ENCODE peak calls at places on chromosomes 7 and 10, in four cellular contexts. F is neuronal stem cell, V is H1, Y is IMR-90. G is an unnamed sample.

GRCh38 chr7:74256446-74257408 is 2.5 kb upstream of the RFC2 start:
- DNase-seq in F (no peak), V (no peak), Y (peak; percentile 59), G (no peak)

GRCh38 chr7:33905389-33906032 is at the start of gene BMPER:
- DNase-seq in F (peak; percentile 49), V (no peak), Y (peak; percentile 19), G (peak; percentile 82)

GRCh38 chr7:155213385-155213784 is 84.3 kb upstream of the INSIG1 start:
- DNase-seq in F (no peak), V (no peak), Y (peak; percentile 75), G (no peak)

GRCh38 chr7:141294122-141294829 is 220.4 kb downstream of the TMEM178B start:
- DNase-seq in F (no peak), V (no peak), Y (no peak), G (no peak)

GRCh38 chr7:121510858-121511482 is 114.9 kb upstream of the FAM3C start:
- DNase-seq in F (no peak), V (no peak), Y (no peak), G (peak; percentile 67)

GRCh38 chr7:90916319-90916718 is 320.2 kb downstream of the CDK14 start:
- DNase-seq in F (no peak), V (no peak), Y (no peak), G (no peak)

GRCh38 chr7:95577137-95577536 is 19.2 kb downstream of the PDK4 start:
- DNase-seq in F (no peak), V (no peak), Y (no peak), G (peak; percentile 59)

GRCh38 chr7:54985405-54986360 is 33.1 kb upstream of the EGFR start:
- DNase-seq in F (no peak), V (no peak), Y (peak; percentile 92), G (no peak)

GRCh38 chr10:132208489-132209050 is 21.8 kb downstream of the DPYSL4 start:
- DNase-seq in F (no peak), V (no peak), Y (no peak), G (no peak)

GRCh38 chr7:24907311-24907886 is 72.6 kb downstream of the OSBPL3 start:
- DNase-seq in F (no peak), V (no peak), Y (peak; percentile 76), G (no peak)

GRCh38 chr7:110857106-110857505 is 233.8 kb upstream of the LRRN3 start:
- DNase-seq in F (no peak), V (no peak), Y (no peak), G (no peak)

GRCh38 chr7:109545686-109546085 is 976.0 kb downstream of the DNAJB9 start:
- DNase-seq in F (no peak), V (no peak), Y (no peak), G (no peak)

GRCh38 chr10:10294801-10295515 is 722.7 kb upstream of the CELF2 start:
- DNase-seq in F (peak; percentile 70), V (no peak), Y (no peak), G (no peak)

GRCh38 chr10:5338010-5338409 is 26.8 kb upstream of the UCN3 start:
- DNase-seq in F (no peak), V (no peak), Y (no peak), G (no peak)

GRCh38 chr10:30728127-30728526 is 98.6 kb upstream of the LYZL2 start:
- DNase-seq in F (no peak), V (no peak), Y (no peak), G (no peak)

GRCh38 chr7:7266257-7266656 is 83.9 kb downstream of the C1GALT1 start:
- DNase-seq in F (no peak), V (no peak), Y (no peak), G (no peak)

GRCh38 chr7:93427107-93427506 is 147.4 kb downstream of the CALCR start:
- DNase-seq in F (no peak), V (no peak), Y (no peak), G (no peak)

GRCh38 chr7:16420649-16421332 is 547 bp downstream of the CRPPA start:
- DNase-seq in F (peak; percentile 75), V (peak; percentile 47), Y (peak; percentile 82), G (peak; percentile 86)

GRCh38 chr7:35969055-35969454 is 168.2 kb downstream of the SEPTIN7 start:
- DNase-seq in F (no peak), V (no peak), Y (no peak), G (no peak)

GRCh38 chr10:14667748-14668147 is 106.9 kb downstream of the FAM107B start:
- DNase-seq in F (no peak), V (no peak), Y (no peak), G (no peak)
- H4K91ac ChIP-seq in F (no peak overlapping the region), V (no peak overlapping the region), Y (no peak overlapping the region), G (no peak overlapping the region)

GRCh38 chr7:105963038-105963667 is at the start of gene CDHR3:
- DNase-seq in F (no peak), V (no peak), Y (no peak), G (peak; percentile 51)

GRCh38 chr7:105958037-105958436 is 5.0 kb upstream of the CDHR3 start:
- DNase-seq in F (no peak), V (no peak), Y (no peak), G (no peak)

GRCh38 chr7:105962353-105962752 is 711 bp upstream of the CDHR3 start:
- DNase-seq in F (no peak), V (no peak), Y (no peak), G (no peak)
- H4K91ac ChIP-seq in F (no peak overlapping the region), V (peak overlapping the region; percentile 22), Y (no peak overlapping the region), G (peak overlapping the region; percentile 67)

GRCh38 chr10:32179836-32180235 is 123.6 kb upstream of the KIF5B start:
- DNase-seq in F (no peak), V (no peak), Y (no peak), G (no peak)
- H4K91ac ChIP-seq in F (no peak overlapping the region), V (no peak overlapping the region), Y (no peak overlapping the region), G (no peak overlapping the region)

GRCh38 chr10:122152544-122152943 is 118.6 kb upstream of the BTBD16 start:
- DNase-seq in F (no peak), V (no peak), Y (peak; percentile 44), G (no peak)

GRCh38 chr10:122149607-122150505 is 121.2 kb upstream of the BTBD16 start:
- DNase-seq in F (no peak), V (no peak), Y (no peak), G (no peak)

GRCh38 chr10:122147731-122148130 is 123.4 kb upstream of the BTBD16 start:
- DNase-seq in F (no peak), V (no peak), Y (no peak), G (no peak)

GRCh38 chr10:122151121-122151694 is 119.9 kb upstream of the BTBD16 start:
- DNase-seq in F (no peak), V (no peak), Y (no peak), G (no peak)

DNA sequence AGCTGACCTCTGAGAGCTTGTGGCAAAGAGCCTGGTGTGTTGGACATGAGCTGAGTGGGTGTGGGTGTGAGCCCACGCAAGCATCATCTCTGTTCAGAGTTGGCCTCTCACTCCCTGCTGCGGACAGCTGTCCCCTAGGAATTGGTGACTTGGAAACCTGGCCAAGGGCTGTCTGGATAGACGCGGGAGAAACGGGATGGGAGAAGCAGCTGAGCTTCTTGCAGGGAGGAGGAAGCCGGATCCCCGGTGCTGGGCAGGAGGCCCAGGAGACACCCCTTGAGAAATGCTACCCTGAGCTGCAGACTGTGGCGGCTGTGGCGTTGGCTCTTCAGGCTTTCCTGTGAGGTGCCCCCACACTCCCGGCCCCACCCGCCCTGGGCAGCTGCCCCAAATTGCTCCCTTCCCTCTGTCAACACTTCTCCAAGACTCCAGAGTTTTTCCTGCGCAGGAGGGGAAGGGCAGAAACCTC is 121.9 kb upstream of the BTBD16 start:
- DNase-seq in F (no peak), V (no peak), Y (peak; percentile 33), G (no peak)
- H4K91ac ChIP-seq in F (no peak overlapping the region), V (peak overlapping the region; percentile 61), Y (no peak overlapping the region), G (no peak overlapping the region)

DNA sequence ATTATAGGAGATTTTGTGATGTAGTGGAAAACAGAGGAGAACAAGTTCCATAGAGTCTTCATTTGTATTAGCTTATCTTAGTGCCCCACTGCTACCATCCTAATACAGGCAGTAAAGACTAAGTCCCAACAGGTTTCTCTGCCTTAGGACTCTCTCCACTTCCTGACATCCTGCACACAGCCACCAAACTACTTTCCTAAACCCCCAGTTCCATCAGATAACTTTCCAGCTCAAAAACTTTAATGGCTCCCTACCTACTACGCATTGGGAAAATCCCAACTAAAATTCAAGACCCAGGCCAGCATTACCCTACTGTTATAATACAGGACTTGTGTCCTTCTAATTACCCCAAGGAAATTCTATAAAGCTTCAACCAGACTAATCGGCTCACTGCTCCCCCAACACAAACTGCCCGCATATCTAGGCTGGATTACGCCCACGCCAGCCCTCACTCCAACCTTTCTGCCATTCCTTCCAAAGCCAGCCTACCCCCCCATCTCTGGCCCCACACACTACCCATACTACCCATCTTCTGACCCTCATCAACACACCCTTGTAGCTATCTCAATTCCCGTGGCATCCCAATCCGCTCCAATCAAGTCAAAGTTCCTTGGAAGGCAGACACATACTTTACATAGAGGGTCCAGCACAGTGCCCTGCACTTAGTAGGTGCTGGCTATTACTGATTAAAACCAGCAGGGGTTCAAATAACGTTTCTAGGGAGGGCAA is 1.4 kb downstream of the IDE start:
- DNase-seq in F (no peak), V (no peak), Y (no peak), G (no peak)
- H4K91ac ChIP-seq in F (no peak overlapping the region), V (no peak overlapping the region), Y (peak overlapping the region; percentile 26), G (no peak overlapping the region)

DNA sequence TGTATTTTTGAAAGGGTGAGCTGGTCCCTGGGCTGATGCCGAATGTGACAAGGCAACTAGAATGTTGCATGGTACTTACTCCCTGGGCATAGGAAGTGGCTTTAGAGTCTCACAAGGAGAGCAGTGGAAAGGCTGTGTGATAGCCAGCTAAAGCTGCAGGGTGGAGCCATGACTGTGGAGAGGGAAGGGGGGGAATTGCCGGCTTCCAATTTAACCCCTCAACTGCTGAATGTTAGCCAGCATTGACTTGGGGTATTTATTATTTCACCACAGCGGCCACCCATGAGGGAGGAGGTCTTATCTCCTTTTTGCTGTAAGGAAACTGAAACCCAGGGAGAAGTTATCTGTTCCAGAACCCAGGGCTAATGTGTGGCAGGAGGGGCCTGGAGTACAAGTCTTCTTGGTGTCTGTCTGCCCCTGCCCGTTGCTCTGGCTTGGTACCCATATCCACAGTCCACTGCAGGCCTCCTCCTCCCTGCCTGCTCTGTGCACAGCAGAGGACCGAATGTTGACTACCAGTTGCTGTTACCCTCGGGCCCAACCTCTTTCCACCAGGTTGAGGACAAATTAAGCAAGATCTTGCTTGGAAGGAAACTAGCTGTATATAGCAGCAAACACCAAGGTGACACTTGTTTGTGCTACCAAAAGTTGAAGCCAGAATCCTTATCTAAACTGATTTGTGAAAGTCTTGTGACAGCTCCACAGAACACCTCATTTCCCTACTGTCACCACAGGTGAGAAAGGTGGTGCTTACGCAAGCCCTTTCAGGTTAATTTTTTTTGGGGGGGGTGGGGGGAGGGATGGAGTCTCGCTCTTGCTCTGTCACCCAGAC is 37.6 kb downstream of the WBP1L start:
- DNase-seq in F (no peak), V (no peak), Y (no peak), G (no peak)
- H4K91ac ChIP-seq in F (no peak overlapping the region), V (peak overlapping the region; percentile 79), Y (no peak overlapping the region), G (no peak overlapping the region)

GRCh38 chr10:122122493-122122892 is 133.5 kb downstream of the TACC2 start:
- DNase-seq in F (no peak), V (no peak), Y (no peak), G (no peak)

GRCh38 chr10:122117475-122117874 is 128.5 kb downstream of the TACC2 start:
- DNase-seq in F (no peak), V (no peak), Y (no peak), G (no peak)

GRCh38 chr10:122121059-122121458 is 132.1 kb downstream of the TACC2 start:
- DNase-seq in F (no peak), V (no peak), Y (no peak), G (no peak)

GRCh38 chr10:122123186-122123585 is 134.2 kb downstream of the TACC2 start:
- DNase-seq in F (no peak), V (no peak), Y (no peak), G (no peak)

GRCh38 chr10:122120008-122120744 is 131.2 kb downstream of the TACC2 start:
- DNase-seq in F (no peak), V (no peak), Y (no peak), G (no peak)
- H4K91ac ChIP-seq in F (peak overlapping the region; percentile 1), V (no peak overlapping the region), Y (no peak overlapping the region), G (no peak overlapping the region)

GRCh38 chr10:32350811-32351342 is 3.9 kb upstream of the EPC1 start:
- DNase-seq in F (no peak), V (no peak), Y (no peak), G (no peak)
- H4K91ac ChIP-seq in F (no peak overlapping the region), V (no peak overlapping the region), Y (no peak overlapping the region), G (no peak overlapping the region)

G was measured in H9.